ENCODE peak calls at places on chromosome 6, in nine cellular contexts. N is activated CD8-positive, alpha-beta memory T cell treated with anti-CD3 and anti-CD28 coated beads for 1 hour; L is amniotic stem cell; E is AG10803; V is testis; Y is fibroblast of the aortic adventitia; U is fibroblast of lung; P is T-helper 1 cell; I is cardiac muscle cell. W is an unnamed sample.

GRCh38 chr6:44439270-44440045 is 52.0 kb downstream of the CDC5L start:
- DNase-seq in N (no peak), L (no peak), E (peak), V (no peak), Y (peak), U (peak), P (no peak), I (peak), W (no peak)

GRCh38 chr6:57254055-57254717 is 32.1 kb upstream of the RAB23 start:
- DNase-seq in N (no peak), L (no peak), E (no peak), V (no peak), Y (no peak), U (no peak), P (no peak), I (no peak), W (no peak)

GRCh38 chr6:159125014-159125609 is 44.1 kb upstream of the FNDC1 start:
- DNase-seq in N (no peak), L (no peak), E (no peak), V (no peak), Y (no peak), U (no peak), P (no peak), I (no peak), W (no peak)

GRCh38 chr6:150891886-150892485 is 26.5 kb downstream of the MTHFD1L start:
- DNase-seq in N (no peak), L (peak), E (peak), V (peak), Y (peak), U (peak), P (peak), I (peak), W (peak)

GRCh38 chr6:15621203-15622044 is 41.4 kb downstream of the DTNBP1 start:
- DNase-seq in N (no peak), L (no peak), E (peak), V (peak), Y (peak), U (no peak), P (no peak), I (peak), W (no peak)

GRCh38 chr6:140440223-140440810 is 1065.9 kb upstream of the CITED2 start:
- DNase-seq in N (no peak), L (no peak), E (peak), V (no peak), Y (no peak), U (peak), P (no peak), I (no peak), W (no peak)

GRCh38 chr6:2872417-2873358 is 30.4 kb downstream of the SERPINB9 start:
- DNase-seq in N (no peak), L (no peak), E (no peak), V (peak), Y (peak), U (no peak), P (no peak), I (peak), W (no peak)

GRCh38 chr6:34324738-34325444 is 67.6 kb downstream of the NUDT3 start:
- DNase-seq in N (no peak), L (peak), E (peak), V (peak), Y (peak), U (peak), P (no peak), I (peak), W (peak)

GRCh38 chr6:9159051-9159450 is 723.7 kb upstream of the SLC35B3 start:
- DNase-seq in N (no peak), L (no peak), E (no peak), V (no peak), Y (no peak), U (no peak), P (no peak), I (no peak), W (no peak)

W was measured in prostate gland.